ENCODE peak calls at places on chromosome 3, in six cellular contexts. W, I, D, Q, E and T are unnamed samples.

GRCh38 chr3:142852009-142852408 is 36.9 kb downstream of the PCOLCE2 start:
- DNase-seq in W (no peak), I (no peak), D (no peak), Q (no peak), E (no peak), T (no peak)

GRCh38 chr3:195087321-195087720 is 183.6 kb downstream of the XXYLT1 start:
- DNase-seq in W (no peak), I (no peak), D (no peak), Q (no peak), E (no peak), T (no peak)

GRCh38 chr3:10666621-10667020 is 149.4 kb upstream of the SLC6A11 start:
- DNase-seq in W (no peak), I (no peak), D (no peak), Q (no peak), E (no peak), T (no peak)

GRCh38 chr3:17580901-17581300 is 161.5 kb downstream of the TBC1D5 start:
- DNase-seq in W (no peak), I (no peak), D (no peak), Q (no peak), E (peak; percentile 46), T (no peak)

GRCh38 chr3:120567370-120568197 is 28.6 kb upstream of the NDUFB4 start:
- DNase-seq in W (no peak), I (no peak), D (no peak), Q (peak; percentile 11), E (peak; percentile 44), T (no peak)

GRCh38 chr3:177317247-177317646 is 120.0 kb upstream of the TBL1XR1 start:
- DNase-seq in W (no peak), I (no peak), D (no peak), Q (no peak), E (no peak), T (no peak)

GRCh38 chr3:36397856-36398255 is 17.6 kb downstream of the STAC start:
- DNase-seq in W (no peak), I (no peak), D (no peak), Q (no peak), E (no peak), T (no peak)

GRCh38 chr3:18657858-18658820 is 233.0 kb upstream of the SATB1 start:
- DNase-seq in W (no peak), I (no peak), D (no peak), Q (no peak), E (no peak), T (no peak)

GRCh38 chr3:81888822-81889557 is 127.5 kb upstream of the GBE1 start:
- DNase-seq in W (no peak), I (no peak), D (no peak), Q (no peak), E (no peak), T (no peak)

GRCh38 chr3:132464066-132464465 is 46.8 kb downstream of the DNAJC13 start:
- DNase-seq in W (no peak), I (no peak), D (no peak), Q (no peak), E (no peak), T (no peak)

GRCh38 chr3:159796226-159796625 is 192.4 kb upstream of the IL12A start:
- DNase-seq in W (no peak), I (no peak), D (no peak), Q (no peak), E (no peak), T (no peak)

GRCh38 chr3:179921500-179921899 is 115.2 kb downstream of the PEX5L start:
- DNase-seq in W (no peak), I (no peak), D (peak; percentile 25), Q (no peak), E (no peak), T (no peak)

GRCh38 chr3:123096701-123097100 is 29.9 kb downstream of the PDIA5 start:
- DNase-seq in W (no peak), I (no peak), D (no peak), Q (no peak), E (no peak), T (no peak)

GRCh38 chr3:42996633-42997075 is 17.5 kb downstream of the GASK1A start:
- DNase-seq in W (no peak), I (no peak), D (no peak), Q (no peak), E (no peak), T (no peak)

GRCh38 chr3:82186017-82186416 is 424.6 kb upstream of the GBE1 start:
- DNase-seq in W (no peak), I (no peak), D (no peak), Q (no peak), E (no peak), T (no peak)

GRCh38 chr3:182837855-182838454 is 44.7 kb downstream of the ATP11B start:
- DNase-seq in W (no peak), I (no peak), D (no peak), Q (peak; percentile 20), E (peak; percentile 39), T (no peak)

GRCh38 chr3:140395134-140396075 is 282.5 kb upstream of the TRIM42 start:
- DNase-seq in W (no peak), I (no peak), D (no peak), Q (no peak), E (no peak), T (no peak)

GRCh38 chr3:153284282-153284938 is 122.4 kb downstream of the RAP2B start:
- DNase-seq in W (no peak), I (no peak), D (peak; percentile 12), Q (peak; percentile 10), E (peak; percentile 67), T (no peak)

GRCh38 chr3:140904521-140904920 is 37.1 kb upstream of the SLC25A36 start:
- DNase-seq in W (no peak), I (no peak), D (no peak), Q (no peak), E (no peak), T (no peak)

DNA sequence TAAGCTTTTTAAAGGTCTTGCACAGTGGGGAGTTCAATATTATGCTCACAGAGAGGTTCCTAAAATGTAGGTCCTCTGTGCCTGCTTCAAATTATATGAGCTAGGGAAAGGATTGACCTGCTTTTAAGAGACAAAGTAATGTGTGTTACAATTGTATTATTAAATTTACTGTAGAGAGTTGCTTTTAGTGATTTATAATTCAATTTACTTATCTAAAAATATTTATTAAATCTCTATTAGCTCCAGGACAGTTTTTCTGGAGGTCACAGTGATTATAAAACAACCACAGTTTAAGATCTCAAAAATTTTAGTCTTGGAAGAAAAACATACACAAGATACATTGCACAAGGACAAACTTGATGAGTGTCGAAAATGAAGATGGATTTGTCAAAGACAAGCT is 665.7 kb upstream of the ARPP21 start:
- DNase-seq in W (no peak), I (no peak), D (no peak), Q (no peak), E (no peak), T (no peak)
- TF ChIP-seq TAF1 in W (no peak), I (no peak), D (no peak), Q (no peak), E (no peak), T (no peak)

GRCh38 chr3:134249935-134250716 is 533 bp downstream of the RYK start:
- DNase-seq in W (peak; percentile 77), I (peak; percentile 28), D (no peak), Q (peak; percentile 39), E (peak; percentile 46), T (peak; percentile 37)

GRCh38 chr3:134251731-134252391 is 1.2 kb upstream of the RYK start:
- DNase-seq in W (no peak), I (no peak), D (no peak), Q (peak; percentile 31), E (no peak), T (no peak)

GRCh38 chr3:134252766-134253165 is 2.1 kb upstream of the RYK start:
- DNase-seq in W (no peak), I (no peak), D (no peak), Q (no peak), E (no peak), T (no peak)

GRCh38 chr3:134249442-134249841 is 1.2 kb downstream of the RYK start:
- DNase-seq in W (no peak), I (no peak), D (no peak), Q (no peak), E (no peak), T (no peak)

DNA sequence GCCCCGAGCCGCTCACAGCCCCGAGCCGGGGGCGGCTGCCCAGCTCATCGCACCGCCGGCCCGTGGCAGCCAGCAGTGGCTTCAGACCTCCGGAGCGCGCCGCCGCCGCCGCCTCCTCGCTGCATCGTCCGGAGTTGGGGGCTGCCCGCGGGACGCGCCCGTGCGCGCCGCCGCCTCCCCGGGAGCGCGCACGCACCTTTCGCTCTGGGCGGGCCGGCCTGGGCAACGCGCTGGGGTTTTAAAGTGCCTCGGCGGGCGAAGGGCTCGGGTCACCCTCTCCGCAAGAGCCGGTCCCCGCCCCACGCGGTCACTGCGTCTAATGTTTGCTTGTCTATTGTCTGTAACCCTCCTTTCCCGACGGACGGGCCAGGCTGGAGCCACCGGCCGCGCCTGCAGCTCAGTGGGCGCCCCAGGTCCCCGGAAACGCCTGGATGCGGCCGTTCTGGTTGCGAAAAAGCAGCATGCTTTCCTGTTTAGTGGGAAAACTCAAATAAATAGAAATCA is at the start of gene RYK:
- DNase-seq in W (peak; percentile 88), I (peak; percentile 82), D (no peak), Q (peak; percentile 83), E (peak; percentile 83), T (peak; percentile 82)
- TF ChIP-seq POLR2A in W (peak; percentile 86), I (peak; percentile 49), D (peak; percentile 83), Q (peak; percentile 56), E (peak; percentile 82), T (peak; percentile 65)

DNA sequence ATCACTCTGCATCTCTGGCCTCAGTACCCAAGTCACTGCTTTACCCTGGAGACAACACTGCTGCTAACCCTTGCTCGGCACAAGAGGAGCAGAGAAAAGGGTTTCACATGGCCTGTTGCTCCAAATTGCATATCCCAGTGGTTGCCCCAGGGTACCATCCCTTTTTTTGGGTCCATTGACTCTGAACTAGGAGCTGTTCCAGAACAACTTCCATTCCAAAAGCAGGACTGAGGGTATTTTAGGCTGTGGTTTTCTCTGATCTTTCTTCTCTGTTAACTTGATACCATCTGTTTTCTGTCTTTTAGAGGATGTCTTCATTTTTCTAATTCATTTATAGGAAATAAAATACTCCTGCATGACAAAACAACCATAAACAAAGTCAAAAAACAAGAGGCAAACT is 17.3 kb upstream of the RYK start:
- DNase-seq in W (peak; percentile 23), I (no peak), D (no peak), Q (no peak), E (no peak), T (no peak)
- TF ChIP-seq TAF1 in W (no peak), I (no peak), D (no peak), Q (no peak), E (no peak), T (no peak)

GRCh38 chr3:127820871-127821853 is 1.2 kb downstream of the MGLL start:
- DNase-seq in W (no peak), I (no peak), D (no peak), Q (no peak), E (no peak), T (no peak)
- TF ChIP-seq POLR2A in W (no peak), I (no peak), D (peak; percentile 56), Q (no peak), E (no peak), T (peak; percentile 35)